ENCODE peak calls at places on chromosome 5, in ten cellular contexts. P, D, Z, C, G, M, B, S, W and T are unnamed samples.

GRCh38 chr5:66440202-66440680 is 156.0 kb upstream of the MAST4 start:
- DNase-seq in P (peak; percentile 10), D (no peak), Z (peak; percentile 22), C (peak; percentile 53), G (peak; percentile 60), M (no peak), B (peak; percentile 37), S (peak; percentile 79), W (no peak), T (peak; percentile 17)

GRCh38 chr5:91038180-91038808 is 344.8 kb downstream of the ARRDC3 start:
- DNase-seq in P (no peak), D (peak; percentile 15), Z (no peak), C (no peak), G (no peak), M (no peak), B (no peak), S (peak; percentile 32), W (no peak), T (no peak)

GRCh38 chr5:68287976-68288755 is 72.6 kb downstream of the PIK3R1 start:
- DNase-seq in P (peak; percentile 73), D (peak; percentile 66), Z (peak; percentile 76), C (peak; percentile 80), G (peak; percentile 60), M (no peak), B (peak; percentile 67), S (peak; percentile 37), W (peak; percentile 84), T (peak; percentile 59)

GRCh38 chr5:157955541-157956172 is 96.7 kb upstream of the CLINT1 start:
- DNase-seq in P (no peak), D (no peak), Z (no peak), C (peak; percentile 93), G (peak; percentile 90), M (no peak), B (peak; percentile 86), S (no peak), W (no peak), T (no peak)

GRCh38 chr5:81881595-81881994 is 90.2 kb upstream of the ATG10 start:
- DNase-seq in P (no peak), D (no peak), Z (no peak), C (no peak), G (no peak), M (no peak), B (no peak), S (no peak), W (no peak), T (no peak)

GRCh38 chr5:15577132-15577531 is 77.2 kb downstream of the FBXL7 start:
- DNase-seq in P (peak; percentile 46), D (no peak), Z (peak; percentile 33), C (no peak), G (no peak), M (no peak), B (no peak), S (no peak), W (no peak), T (no peak)

GRCh38 chr5:168059111-168059510 is 232.3 kb upstream of the WWC1 start:
- DNase-seq in P (no peak), D (no peak), Z (no peak), C (no peak), G (peak; percentile 33), M (no peak), B (no peak), S (no peak), W (no peak), T (no peak)

GRCh38 chr5:95720094-95720793 is 10.9 kb upstream of the RHOBTB3 start:
- DNase-seq in P (no peak), D (no peak), Z (no peak), C (no peak), G (no peak), M (no peak), B (no peak), S (no peak), W (no peak), T (no peak)

GRCh38 chr5:155759984-155760383 is 567.0 kb upstream of the SGCD start:
- DNase-seq in P (no peak), D (no peak), Z (no peak), C (no peak), G (no peak), M (no peak), B (no peak), S (no peak), W (no peak), T (no peak)

GRCh38 chr5:142831019-142831403 is 60.8 kb downstream of the ARHGAP26 start:
- DNase-seq in P (no peak), D (no peak), Z (no peak), C (no peak), G (no peak), M (no peak), B (no peak), S (no peak), W (no peak), T (peak; percentile 35)

GRCh38 chr5:168752012-168752411 is 172.8 kb upstream of the PANK3 start:
- DNase-seq in P (no peak), D (no peak), Z (no peak), C (no peak), G (no peak), M (no peak), B (no peak), S (no peak), W (no peak), T (no peak)

GRCh38 chr5:80926536-80926935 is 33.6 kb upstream of the RASGRF2 start:
- DNase-seq in P (no peak), D (no peak), Z (no peak), C (no peak), G (no peak), M (no peak), B (no peak), S (no peak), W (no peak), T (no peak)

GRCh38 chr5:100577506-100577905 is 42.3 kb downstream of the FAM174A start:
- DNase-seq in P (no peak), D (no peak), Z (no peak), C (no peak), G (no peak), M (no peak), B (no peak), S (no peak), W (no peak), T (no peak)

GRCh38 chr5:127588368-127588767 is 60.5 kb upstream of the CTXN3 start:
- DNase-seq in P (no peak), D (no peak), Z (no peak), C (no peak), G (no peak), M (no peak), B (no peak), S (no peak), W (no peak), T (no peak)

DNA sequence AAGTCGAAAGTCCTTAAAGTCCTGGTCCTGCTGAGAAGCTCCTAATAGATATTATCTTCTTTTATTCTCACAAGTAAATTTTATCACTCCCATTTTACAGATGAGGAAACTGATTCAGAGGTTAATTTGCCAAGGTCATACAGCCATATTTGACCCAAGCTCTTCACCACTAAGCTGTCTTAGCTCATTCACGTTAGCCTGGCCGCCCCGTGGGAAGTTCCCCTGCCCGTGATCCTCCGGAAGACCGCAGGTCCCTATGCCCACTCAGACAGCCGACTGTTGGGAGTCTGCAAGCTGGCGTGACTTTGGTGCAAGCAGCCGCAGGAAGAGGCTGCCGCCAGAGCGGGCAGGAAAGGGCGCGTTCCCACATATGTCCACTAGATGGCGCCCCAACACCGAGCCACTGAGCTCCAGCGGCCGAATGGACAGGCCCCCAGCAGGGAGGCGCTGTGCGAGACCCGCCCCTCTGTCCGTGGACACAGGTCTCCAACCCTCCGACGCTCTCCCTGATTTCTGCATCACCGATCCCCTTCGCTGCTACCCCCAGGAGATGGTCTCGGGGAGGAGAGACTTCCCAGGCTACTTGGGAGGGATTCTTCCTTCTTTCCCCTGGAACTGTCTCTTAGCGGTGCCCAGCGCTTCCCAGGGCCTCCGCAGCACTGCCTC is 10.0 kb upstream of the ARAP3 start:
- DNase-seq in P (peak; percentile 87), D (peak; percentile 91), Z (peak; percentile 87), C (peak; percentile 69), G (peak; percentile 79), M (peak; percentile 79), B (peak; percentile 58), S (peak; percentile 64), W (peak; percentile 81), T (peak; percentile 79)
- H3K4me3 ChIP-seq in P (peak overlapping the region; percentile 24), D (no peak overlapping the region), Z (peak overlapping the region; percentile 53), C (peak overlapping the region; percentile 35), G (peak overlapping the region; percentile 36), M (peak overlapping the region; percentile 28), B (peak overlapping the region; percentile 21), S (peak overlapping the region; percentile 41), W (peak overlapping the region; percentile 52), T (peak overlapping the region; percentile 52)

DNA sequence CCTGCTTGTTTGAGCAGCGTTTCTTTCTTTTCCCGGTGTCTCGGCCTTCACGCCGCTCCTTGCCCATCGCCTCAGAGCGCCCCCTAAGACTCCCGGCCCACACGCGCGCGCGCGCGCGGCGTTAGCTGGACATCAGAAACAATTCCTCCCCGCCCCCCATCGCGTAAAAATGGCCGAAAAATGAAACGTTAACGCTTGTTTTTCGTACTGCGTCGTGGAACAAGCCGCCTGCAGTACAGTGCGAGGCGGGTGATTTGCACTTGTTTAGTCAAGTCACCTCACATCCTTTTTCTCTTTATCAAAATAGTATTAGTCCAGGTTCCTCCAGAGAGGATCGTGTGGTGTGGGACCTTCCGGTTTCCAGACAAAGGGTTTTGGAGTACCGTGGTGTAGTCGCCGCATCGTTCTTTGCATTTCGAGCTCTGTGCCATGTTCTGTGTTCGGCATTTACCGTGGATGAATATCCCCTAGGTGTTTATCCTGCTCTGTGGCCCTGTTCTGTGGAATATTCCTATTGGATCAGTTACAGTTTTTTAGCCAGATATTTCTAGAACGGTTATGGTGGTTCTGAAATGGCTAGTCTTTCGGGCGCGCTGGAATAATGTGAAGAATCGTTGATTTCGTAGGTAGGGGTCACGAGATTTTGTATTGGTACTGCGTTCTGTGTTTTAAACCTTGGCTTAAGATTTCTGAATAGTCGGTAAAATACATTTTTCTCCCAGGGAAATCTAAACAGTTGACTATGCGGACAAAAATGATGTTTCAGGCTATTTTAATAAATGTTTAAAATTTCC is 1.0 kb downstream of the MATR3 start:
- DNase-seq in P (peak; percentile 83), D (peak; percentile 78), Z (peak; percentile 78), C (peak; percentile 70), G (peak; percentile 61), M (peak; percentile 41), B (peak; percentile 46), S (peak; percentile 77), W (peak; percentile 81), T (peak; percentile 88)
- TF ChIP-seq CTCF in P (peak; percentile 15), D (no peak), Z (peak; percentile 30), C (peak; percentile 27), G (peak; percentile 5), M (no peak), B (peak; percentile 40), S (no peak), W (peak; percentile 70), T (peak; percentile 58)

DNA sequence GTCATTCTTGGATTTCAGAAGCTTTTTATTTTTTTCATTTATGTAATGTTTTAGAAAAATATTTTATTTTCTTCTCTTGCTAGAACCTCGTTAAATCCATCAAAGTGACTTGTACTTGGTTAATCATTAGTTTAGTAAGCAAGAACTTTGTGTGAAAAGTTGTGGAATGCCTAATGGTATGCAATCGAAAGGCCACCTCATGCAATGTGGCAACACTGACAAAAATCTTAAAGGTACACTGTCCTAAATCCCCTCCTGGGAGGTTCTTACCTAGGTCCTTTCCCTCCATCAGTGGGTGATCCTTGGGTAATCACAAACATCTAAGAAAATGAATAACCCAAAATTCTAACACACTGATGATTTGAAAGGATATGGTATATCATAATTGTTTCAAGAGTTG is 304.2 kb downstream of the DNAH5 start:
- DNase-seq in P (no peak), D (no peak), Z (no peak), C (no peak), G (peak; percentile 34), M (no peak), B (no peak), S (no peak), W (no peak), T (no peak)
- H3K4me3 ChIP-seq in P (no peak overlapping the region), D (no peak overlapping the region), Z (no peak overlapping the region), C (no peak overlapping the region), G (no peak overlapping the region), M (no peak overlapping the region), B (no peak overlapping the region), S (no peak overlapping the region), W (no peak overlapping the region), T (no peak overlapping the region)

GRCh38 chr5:16776611-16777251 is 159.4 kb downstream of the MYO10 start:
- DNase-seq in P (no peak), D (no peak), Z (no peak), C (no peak), G (no peak), M (no peak), B (no peak), S (peak; percentile 18), W (no peak), T (peak; percentile 30)
- TF ChIP-seq CTCF in P (no peak), D (no peak), Z (peak; percentile 58), C (no peak), G (peak; percentile 35), M (no peak), B (peak; percentile 5), S (peak; percentile 24), W (no peak), T (peak; percentile 28)